ENCODE peak calls at places on chromosomes 13 and 19, in six cellular contexts. One of them, this sample, is unnamed.

GRCh38 chr13:106182404-106182803 is 353.1 kb downstream of the EFNB2 start:
- DNase-seq in naive thymus-derived CD8-positive, alpha-beta T cell: no peak
- DNase-seq in kidney glomerular epithelial cell: peak; percentile 65
- DNase-seq in psoas muscle: no peak
- DNase-seq in DMS79 treated with DMSO at 0.1 percent for 48 hours: no peak
- DNase-seq in SK-MEL-5: peak; percentile 30
- DNase-seq in this sample: no peak

GRCh38 chr19:16886305-16886880 is 2.4 kb upstream of the F2RL3 start:
- DNase-seq in naive thymus-derived CD8-positive, alpha-beta T cell: no peak
- DNase-seq in kidney glomerular epithelial cell: no peak
- DNase-seq in psoas muscle: peak; percentile 78
- DNase-seq in DMS79 treated with DMSO at 0.1 percent for 48 hours: no peak
- DNase-seq in SK-MEL-5: peak; percentile 2
- DNase-seq in this sample: peak; percentile 81

GRCh38 chr13:31891472-31891871 is 140.1 kb upstream of the FRY start:
- DNase-seq in naive thymus-derived CD8-positive, alpha-beta T cell: no peak
- DNase-seq in kidney glomerular epithelial cell: peak; percentile 40
- DNase-seq in psoas muscle: no peak
- DNase-seq in DMS79 treated with DMSO at 0.1 percent for 48 hours: no peak
- DNase-seq in SK-MEL-5: no peak
- DNase-seq in this sample: no peak

GRCh38 chr19:32719611-32720059 is at the start of gene TDRD12:
- DNase-seq in naive thymus-derived CD8-positive, alpha-beta T cell: no peak
- DNase-seq in kidney glomerular epithelial cell: no peak
- DNase-seq in psoas muscle: no peak
- DNase-seq in DMS79 treated with DMSO at 0.1 percent for 48 hours: no peak
- DNase-seq in SK-MEL-5: no peak
- DNase-seq in this sample: no peak

GRCh38 chr19:14563989-14564650 is 7.7 kb downstream of the NDUFB7 start:
- DNase-seq in naive thymus-derived CD8-positive, alpha-beta T cell: peak; percentile 16
- DNase-seq in kidney glomerular epithelial cell: no peak
- DNase-seq in psoas muscle: peak; percentile 95
- DNase-seq in DMS79 treated with DMSO at 0.1 percent for 48 hours: no peak
- DNase-seq in SK-MEL-5: peak; percentile 63
- DNase-seq in this sample: no peak

GRCh38 chr19:50458396-50459066 is 17.8 kb upstream of the EMC10 start:
- DNase-seq in naive thymus-derived CD8-positive, alpha-beta T cell: no peak
- DNase-seq in kidney glomerular epithelial cell: no peak
- DNase-seq in psoas muscle: no peak
- DNase-seq in DMS79 treated with DMSO at 0.1 percent for 48 hours: no peak
- DNase-seq in SK-MEL-5: no peak
- DNase-seq in this sample: no peak

GRCh38 chr13:32553720-32554119 is 15.1 kb upstream of the N4BP2L2 start:
- DNase-seq in naive thymus-derived CD8-positive, alpha-beta T cell: no peak
- DNase-seq in kidney glomerular epithelial cell: no peak
- DNase-seq in psoas muscle: no peak
- DNase-seq in DMS79 treated with DMSO at 0.1 percent for 48 hours: no peak
- DNase-seq in SK-MEL-5: no peak
- DNase-seq in this sample: no peak

GRCh38 chr19:17829855-17830566 is 8.7 kb upstream of the INSL3 start:
- DNase-seq in naive thymus-derived CD8-positive, alpha-beta T cell: no peak
- DNase-seq in kidney glomerular epithelial cell: no peak
- DNase-seq in psoas muscle: no peak
- DNase-seq in DMS79 treated with DMSO at 0.1 percent for 48 hours: peak; percentile 20
- DNase-seq in SK-MEL-5: peak; percentile 64
- DNase-seq in this sample: peak; percentile 73

This sample was measured in sigmoid colon.